ENCODE peak calls at places on chromosomes 6 and 20, in four cellular contexts. E is head of caudate nucleus, B is Calu3, O is NCI-H1092 treated with DMSO at 0.1 percent for 48 hours. I is an unnamed sample.

GRCh38 chr20:1119524-1119923 is 1.1 kb downstream of the PSMF1 start:
- DNase-seq in E (no peak), B (no peak), O (no peak), I (no peak)

GRCh38 chr20:62080249-62080993 is 14.7 kb upstream of the TAF4 start:
- DNase-seq in E (no peak), B (no peak), O (no peak), I (peak)

GRCh38 chr6:90778419-90779203 is 191.7 kb upstream of the MAP3K7 start:
- DNase-seq in E (no peak), B (no peak), O (no peak), I (no peak)

GRCh38 chr20:34622821-34623451 is 54.0 kb downstream of the PIGU start:
- DNase-seq in E (no peak), B (no peak), O (no peak), I (no peak)

GRCh38 chr20:63070771-63071540 is 64.2 kb upstream of the BHLHE23 start:
- DNase-seq in E (no peak), B (no peak), O (no peak), I (peak)

GRCh38 chr20:50958733-50959542 is at the start of gene MOCS3:
- DNase-seq in E (peak), B (peak), O (no peak), I (no peak)

GRCh38 chr6:85004283-85005010 is 240.0 kb upstream of the TBX18 start:
- DNase-seq in E (no peak), B (no peak), O (no peak), I (no peak)

GRCh38 chr20:34717230-34718095 is 13.3 kb downstream of the TP53INP2 start:
- DNase-seq in E (no peak), B (no peak), O (no peak), I (no peak)

I was measured in DMS79 treated with DMSO at 0.1 percent for 48 hours.